ENCODE peak calls at places on chromosome 11, in four cellular contexts. One of them, this sample, is unnamed.

GRCh38 chr11:1156506-1157340 is 1.0 kb upstream of the MUC5AC start:
- DNase-seq in IMR-90: no peak
- DNase-seq in endothelial cell of umbilical vein: no peak
- DNase-seq in GM12878: no peak
- DNase-seq in this sample: no peak

GRCh38 chr11:72553748-72554147 is 119.4 kb upstream of the CLPB start:
- DNase-seq in IMR-90: no peak
- DNase-seq in endothelial cell of umbilical vein: no peak
- DNase-seq in GM12878: no peak
- DNase-seq in this sample: peak

GRCh38 chr11:112392860-112393259 is 132.2 kb upstream of the PLET1 start:
- DNase-seq in IMR-90: no peak
- DNase-seq in endothelial cell of umbilical vein: no peak
- DNase-seq in GM12878: no peak
- DNase-seq in this sample: no peak

GRCh38 chr11:71998649-71999310 is at the start of gene IL18BP:
- DNase-seq in IMR-90: no peak
- DNase-seq in endothelial cell of umbilical vein: no peak
- DNase-seq in GM12878: peak
- DNase-seq in this sample: no peak

GRCh38 chr11:28490763-28491382 is 382.7 kb downstream of the METTL15 start:
- DNase-seq in IMR-90: no peak
- DNase-seq in endothelial cell of umbilical vein: no peak
- DNase-seq in GM12878: no peak
- DNase-seq in this sample: no peak

GRCh38 chr11:4484310-4484709 is 1.9 kb downstream of the OR52K1 start:
- DNase-seq in IMR-90: no peak
- DNase-seq in endothelial cell of umbilical vein: no peak
- DNase-seq in GM12878: no peak
- DNase-seq in this sample: no peak

GRCh38 chr11:47186076-47186936 is at the start of gene PACSIN3:
- DNase-seq in IMR-90: peak
- DNase-seq in endothelial cell of umbilical vein: peak
- DNase-seq in GM12878: no peak
- DNase-seq in this sample: peak

GRCh38 chr11:45071232-45071631 is 75.2 kb upstream of the PRDM11 start:
- DNase-seq in IMR-90: no peak
- DNase-seq in endothelial cell of umbilical vein: no peak
- DNase-seq in GM12878: no peak
- DNase-seq in this sample: no peak

GRCh38 chr11:119120639-119121007 is 757 bp upstream of the HINFP start:
- DNase-seq in IMR-90: peak
- DNase-seq in endothelial cell of umbilical vein: no peak
- DNase-seq in GM12878: no peak
- DNase-seq in this sample: no peak
- TF ChIP-seq FOS in IMR-90: no peak
- TF ChIP-seq FOS in endothelial cell of umbilical vein: no peak
- TF ChIP-seq FOS in GM12878: no peak
- TF ChIP-seq FOS in this sample: no peak

GRCh38 chr11:2178906-2179494 is 7.4 kb upstream of the TH start:
- DNase-seq in IMR-90: peak
- DNase-seq in endothelial cell of umbilical vein: no peak
- DNase-seq in GM12878: no peak
- DNase-seq in this sample: no peak

GRCh38 chr11:2180775-2181370 is 9.3 kb upstream of the TH start:
- DNase-seq in IMR-90: no peak
- DNase-seq in endothelial cell of umbilical vein: no peak
- DNase-seq in GM12878: no peak
- DNase-seq in this sample: no peak

GRCh38 chr11:2177081-2177480 is 5.5 kb upstream of the TH start:
- DNase-seq in IMR-90: no peak
- DNase-seq in endothelial cell of umbilical vein: no peak
- DNase-seq in GM12878: no peak
- DNase-seq in this sample: no peak

GRCh38 chr11:2180347-2180746 is 8.7 kb upstream of the TH start:
- DNase-seq in IMR-90: no peak
- DNase-seq in endothelial cell of umbilical vein: no peak
- DNase-seq in GM12878: no peak
- DNase-seq in this sample: no peak

GRCh38 chr11:2179516-2179915 is 7.9 kb upstream of the TH start:
- DNase-seq in IMR-90: no peak
- DNase-seq in endothelial cell of umbilical vein: no peak
- DNase-seq in GM12878: no peak
- DNase-seq in this sample: no peak
- TF ChIP-seq FOS in IMR-90: no peak
- TF ChIP-seq FOS in endothelial cell of umbilical vein: no peak
- TF ChIP-seq FOS in GM12878: no peak
- TF ChIP-seq FOS in this sample: no peak

DNA sequence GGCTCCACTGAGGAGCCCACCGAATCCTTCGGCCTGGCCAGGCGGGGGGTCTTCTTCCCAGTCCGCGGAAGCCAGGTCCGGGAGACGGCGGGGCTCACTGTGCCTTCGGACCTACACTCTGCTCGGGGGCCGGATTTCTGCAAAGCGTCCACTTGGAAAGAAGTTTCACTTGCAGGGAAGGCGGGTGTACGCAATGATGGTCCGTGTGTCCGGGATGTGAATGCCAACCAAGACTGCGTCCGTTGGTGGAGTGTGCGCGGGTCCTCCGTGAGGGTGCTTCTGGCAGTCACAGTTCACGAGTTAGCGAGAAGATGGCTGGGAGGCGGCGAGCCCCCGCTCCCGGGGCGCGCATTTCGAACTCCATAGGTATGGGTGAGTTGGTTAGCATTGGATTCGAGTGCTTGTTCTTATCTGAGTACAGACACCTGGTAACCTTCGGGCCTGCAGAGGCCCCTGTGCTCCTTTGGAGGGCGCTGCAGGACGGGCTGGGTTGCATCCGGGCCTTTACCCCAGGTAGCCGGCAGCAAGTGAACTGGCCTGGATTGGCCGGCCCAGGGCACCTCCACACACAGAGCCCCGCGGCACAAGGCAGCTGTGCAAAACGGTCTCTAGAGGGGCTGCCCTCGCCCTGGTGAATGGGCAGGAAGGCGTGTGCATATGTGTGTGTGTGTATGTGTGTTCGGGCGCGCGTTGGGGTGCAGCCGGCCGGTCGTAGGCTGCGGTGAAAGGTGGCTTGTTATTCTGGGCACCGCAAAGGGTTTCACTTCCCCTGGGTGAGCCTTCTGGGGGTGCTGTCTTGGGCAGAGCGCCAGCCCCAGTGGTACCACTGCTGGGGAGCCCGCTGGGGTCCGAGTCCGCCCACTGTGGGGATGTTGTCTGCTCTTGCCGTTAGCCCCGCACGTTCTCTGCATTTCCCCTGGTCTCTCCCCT is 13.3 kb upstream of the CYP2R1 start:
- DNase-seq in IMR-90: peak
- DNase-seq in endothelial cell of umbilical vein: peak
- DNase-seq in GM12878: no peak
- DNase-seq in this sample: no peak
- TF ChIP-seq FOS in IMR-90: no peak
- TF ChIP-seq FOS in endothelial cell of umbilical vein: no peak
- TF ChIP-seq FOS in GM12878: no peak
- TF ChIP-seq FOS in this sample: no peak

GRCh38 chr11:100923555-100923954 is 206.1 kb downstream of the PGR start:
- DNase-seq in IMR-90: peak
- DNase-seq in endothelial cell of umbilical vein: no peak
- DNase-seq in GM12878: no peak
- DNase-seq in this sample: no peak

GRCh38 chr11:100929377-100929776 is 200.2 kb downstream of the PGR start:
- DNase-seq in IMR-90: peak
- DNase-seq in endothelial cell of umbilical vein: no peak
- DNase-seq in GM12878: no peak
- DNase-seq in this sample: no peak

GRCh38 chr11:100928426-100928825 is 201.2 kb downstream of the PGR start:
- DNase-seq in IMR-90: no peak
- DNase-seq in endothelial cell of umbilical vein: no peak
- DNase-seq in GM12878: no peak
- DNase-seq in this sample: no peak

GRCh38 chr11:100927579-100927978 is 202.0 kb downstream of the PGR start:
- DNase-seq in IMR-90: no peak
- DNase-seq in endothelial cell of umbilical vein: no peak
- DNase-seq in GM12878: no peak
- DNase-seq in this sample: no peak

DNA sequence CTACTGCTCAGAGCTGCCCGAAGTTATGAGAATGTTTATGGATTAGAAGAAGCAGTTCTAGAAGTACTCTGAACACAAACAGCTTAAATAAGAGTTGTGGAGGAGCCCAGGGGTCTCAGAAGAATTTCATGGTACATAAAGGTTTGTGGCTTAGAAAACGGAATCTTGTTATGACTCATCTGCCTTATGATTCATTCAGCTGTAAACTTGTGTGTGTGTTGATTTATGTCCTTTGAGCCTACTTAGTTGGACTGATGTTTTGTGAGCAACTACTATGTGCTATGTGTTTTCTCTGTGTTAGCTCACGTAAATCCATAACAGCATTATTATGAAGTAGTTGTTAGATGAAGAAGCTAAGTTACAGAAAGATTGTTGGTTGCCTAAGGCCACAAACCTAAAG is 203.7 kb downstream of the PGR start:
- DNase-seq in IMR-90: peak
- DNase-seq in endothelial cell of umbilical vein: peak
- DNase-seq in GM12878: peak
- DNase-seq in this sample: peak
- TF ChIP-seq FOS in IMR-90: peak
- TF ChIP-seq FOS in endothelial cell of umbilical vein: peak
- TF ChIP-seq FOS in GM12878: no peak
- TF ChIP-seq FOS in this sample: peak

DNA sequence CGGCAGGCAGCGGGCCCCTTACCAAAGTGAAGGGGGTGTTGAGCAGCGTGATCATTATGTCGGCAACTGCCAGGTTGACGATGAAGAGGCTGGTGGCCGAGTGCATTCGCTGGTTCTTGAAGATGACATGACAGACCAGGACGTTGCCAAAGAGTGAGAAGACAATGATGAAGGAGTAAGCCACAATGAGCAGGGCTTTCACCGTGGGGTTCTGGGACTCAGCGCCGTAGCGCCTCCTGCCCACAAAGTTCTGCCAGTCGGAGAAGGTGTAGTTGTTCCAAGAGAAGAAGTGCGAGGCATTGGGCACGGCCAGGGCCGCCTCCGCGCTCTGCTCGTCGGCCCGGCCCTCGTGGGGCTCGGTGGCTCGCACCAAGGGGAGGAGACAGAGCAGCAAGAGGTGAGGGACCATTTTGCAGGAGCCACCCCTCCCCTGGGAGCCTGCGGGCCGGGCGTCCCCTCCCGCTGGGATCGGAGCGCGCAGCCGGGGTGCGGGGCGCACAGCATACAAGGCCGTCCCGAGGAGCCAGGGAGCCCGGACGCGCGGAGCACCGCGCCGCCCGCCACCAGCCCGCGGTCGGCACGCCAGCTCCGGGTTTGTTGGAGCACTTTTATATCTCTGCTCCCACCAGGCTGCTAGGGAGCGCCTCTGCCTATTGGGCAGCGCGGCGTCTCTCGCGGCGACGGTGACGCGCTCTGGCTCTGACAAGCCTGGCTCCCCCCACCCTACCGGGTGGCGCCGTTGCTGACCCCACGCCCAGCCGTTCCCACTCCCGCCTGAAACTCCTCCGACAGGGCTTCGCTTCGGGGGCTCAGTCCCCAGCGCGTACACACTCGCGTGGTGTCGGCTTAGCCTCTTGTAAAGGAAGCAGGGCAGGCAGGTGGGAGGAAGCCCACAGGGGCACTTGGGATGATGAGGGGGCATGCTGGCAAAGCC is at the start of gene GPR83:
- DNase-seq in IMR-90: peak
- DNase-seq in endothelial cell of umbilical vein: peak
- DNase-seq in GM12878: no peak
- DNase-seq in this sample: no peak
- TF ChIP-seq FOS in IMR-90: no peak
- TF ChIP-seq FOS in endothelial cell of umbilical vein: no peak
- TF ChIP-seq FOS in GM12878: no peak
- TF ChIP-seq FOS in this sample: no peak